ENCODE peak calls at places on chromosomes 3 and 15, in seven cellular contexts. G is transverse colon, X is ovary, Y is suprapubic skin, O is sigmoid colon, R is tibial nerve, U is stomach. Q is an unnamed sample.

GRCh38 chr3:129025691-129026435 is 24.8 kb downstream of the EFCC1 start:
- DNase-seq in G (peak; percentile 40), X (peak; percentile 33), Y (peak; percentile 85), O (peak; percentile 89), R (no peak), U (no peak), Q (no peak)

GRCh38 chr3:155096303-155097008 is 16.3 kb downstream of the MME start:
- DNase-seq in G (no peak), X (no peak), Y (no peak), O (no peak), R (no peak), U (no peak), Q (no peak)

GRCh38 chr15:31212956-31213694 is 111.6 kb upstream of the TRPM1 start:
- DNase-seq in G (no peak), X (no peak), Y (peak; percentile 56), O (no peak), R (no peak), U (no peak), Q (no peak)

GRCh38 chr3:67804545-67804944 is 150.1 kb upstream of the SUCLG2 start:
- DNase-seq in G (no peak), X (no peak), Y (no peak), O (no peak), R (no peak), U (no peak), Q (no peak)

GRCh38 chr3:34508732-34509131 is 710.3 kb downstream of the PDCD6IP start:
- DNase-seq in G (no peak), X (no peak), Y (no peak), O (no peak), R (no peak), U (no peak), Q (no peak)

GRCh38 chr15:70643106-70643782 is 120.1 kb downstream of the UACA start:
- DNase-seq in G (no peak), X (no peak), Y (no peak), O (no peak), R (no peak), U (no peak), Q (no peak)

GRCh38 chr3:23859012-23859743 is 53.4 kb downstream of the UBE2E1 start:
- DNase-seq in G (no peak), X (peak; percentile 32), Y (no peak), O (no peak), R (no peak), U (no peak), Q (no peak)

GRCh38 chr3:134048278-134048996 is 18.7 kb upstream of the SLCO2A1 start:
- DNase-seq in G (no peak), X (no peak), Y (peak; percentile 58), O (no peak), R (no peak), U (no peak), Q (no peak)

GRCh38 chr3:28726840-28727239 is 378.2 kb upstream of the AZI2 start:
- DNase-seq in G (peak; percentile 41), X (no peak), Y (no peak), O (no peak), R (no peak), U (peak; percentile 54), Q (peak; percentile 8)

GRCh38 chr3:108088697-108089096 is 2.1 kb downstream of the CD47 start:
- DNase-seq in G (no peak), X (no peak), Y (no peak), O (no peak), R (no peak), U (no peak), Q (peak; percentile 71)

GRCh38 chr15:77907824-77908751 is 169.4 kb downstream of the TBC1D2B start:
- DNase-seq in G (peak; percentile 84), X (no peak), Y (peak; percentile 72), O (peak; percentile 57), R (no peak), U (peak; percentile 78), Q (no peak)

GRCh38 chr15:30872341-30872748 is 31.4 kb upstream of the FAN1 start:
- DNase-seq in G (no peak), X (no peak), Y (no peak), O (no peak), R (no peak), U (no peak), Q (no peak)

GRCh38 chr3:122694966-122695365 is 14.3 kb downstream of the PARP14 start:
- DNase-seq in G (no peak), X (no peak), Y (no peak), O (no peak), R (no peak), U (no peak), Q (peak; percentile 62)

GRCh38 chr15:51619331-51620033 is 3.1 kb downstream of the DMXL2 start:
- DNase-seq in G (no peak), X (no peak), Y (no peak), O (no peak), R (no peak), U (no peak), Q (no peak)

GRCh38 chr15:91530951-91531582 is 322.4 kb upstream of the SLCO3A1 start:
- DNase-seq in G (no peak), X (no peak), Y (no peak), O (no peak), R (no peak), U (no peak), Q (no peak)

GRCh38 chr3:123755085-123755484 is 129.0 kb downstream of the MYLK start:
- DNase-seq in G (peak; percentile 68), X (no peak), Y (no peak), O (no peak), R (no peak), U (peak; percentile 86), Q (no peak)

GRCh38 chr15:101315736-101316135 is 20.7 kb upstream of the SNRPA1 start:
- DNase-seq in G (no peak), X (no peak), Y (peak; percentile 69), O (no peak), R (no peak), U (no peak), Q (no peak)

GRCh38 chr3:117217837-117218236 is 508.3 kb downstream of the TUSC7 start:
- DNase-seq in G (no peak), X (no peak), Y (no peak), O (no peak), R (no peak), U (no peak), Q (no peak)

GRCh38 chr15:60973637-60974415 is 255.3 kb downstream of the RORA start:
- DNase-seq in G (no peak), X (no peak), Y (no peak), O (no peak), R (no peak), U (no peak), Q (no peak)

GRCh38 chr3:84946240-84946639 is 12.5 kb upstream of the CADM2 start:
- DNase-seq in G (no peak), X (no peak), Y (no peak), O (no peak), R (no peak), U (no peak), Q (no peak)

GRCh38 chr3:162597221-162597620 is 1100.6 kb downstream of the OTOL1 start:
- DNase-seq in G (no peak), X (no peak), Y (no peak), O (no peak), R (no peak), U (no peak), Q (no peak)

GRCh38 chr3:176795897-176796296 is 401.4 kb downstream of the TBL1XR1 start:
- DNase-seq in G (no peak), X (no peak), Y (no peak), O (no peak), R (no peak), U (no peak), Q (no peak)

GRCh38 chr15:31236184-31237041 is 90.2 kb upstream of the KLF13 start:
- DNase-seq in G (peak; percentile 71), X (peak; percentile 80), Y (no peak), O (peak; percentile 96), R (peak; percentile 29), U (peak; percentile 66), Q (no peak)

GRCh38 chr3:25856902-25857518 is 67.1 kb downstream of the OXSM start:
- DNase-seq in G (no peak), X (no peak), Y (no peak), O (no peak), R (no peak), U (no peak), Q (no peak)

GRCh38 chr15:41494190-41494921 is 682 bp downstream of the ITPKA start:
- DNase-seq in G (peak; percentile 46), X (no peak), Y (no peak), O (no peak), R (no peak), U (peak; percentile 43), Q (no peak)

GRCh38 chr3:96466441-96466840 is 348.0 kb upstream of the EPHA6 start:
- DNase-seq in G (no peak), X (no peak), Y (no peak), O (no peak), R (no peak), U (no peak), Q (no peak)

GRCh38 chr3:64687381-64687780 is 419 bp downstream of the ADAMTS9 start:
- DNase-seq in G (peak; percentile 8), X (no peak), Y (no peak), O (no peak), R (no peak), U (no peak), Q (no peak)

DNA sequence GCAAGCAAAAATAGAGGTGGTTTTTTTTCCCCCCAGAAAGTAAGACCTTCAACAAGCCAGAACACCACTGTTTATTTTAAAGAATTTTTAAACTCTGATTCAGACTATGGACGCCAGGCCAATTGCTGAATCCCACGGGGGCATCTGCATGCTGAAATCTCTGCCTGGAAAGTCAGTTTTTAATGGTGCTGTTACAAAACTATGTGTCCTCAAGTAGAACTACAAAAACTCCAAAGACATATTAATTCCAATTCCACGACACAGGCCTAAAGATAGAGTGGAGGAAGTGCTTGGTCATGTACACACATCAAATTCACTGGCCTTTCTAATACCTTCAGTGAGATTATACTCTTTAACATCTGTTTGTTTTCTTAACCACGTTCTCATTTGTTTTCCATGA is 490.5 kb upstream of the NR2F2 start:
- DNase-seq in G (no peak), X (peak; percentile 39), Y (no peak), O (peak; percentile 81), R (peak; percentile 57), U (no peak), Q (no peak)
- TF ChIP-seq EP300 in G (no peak), X (no peak), Y (no peak), O (no peak), R (peak; percentile 63), U (no peak), Q (no peak)

DNA sequence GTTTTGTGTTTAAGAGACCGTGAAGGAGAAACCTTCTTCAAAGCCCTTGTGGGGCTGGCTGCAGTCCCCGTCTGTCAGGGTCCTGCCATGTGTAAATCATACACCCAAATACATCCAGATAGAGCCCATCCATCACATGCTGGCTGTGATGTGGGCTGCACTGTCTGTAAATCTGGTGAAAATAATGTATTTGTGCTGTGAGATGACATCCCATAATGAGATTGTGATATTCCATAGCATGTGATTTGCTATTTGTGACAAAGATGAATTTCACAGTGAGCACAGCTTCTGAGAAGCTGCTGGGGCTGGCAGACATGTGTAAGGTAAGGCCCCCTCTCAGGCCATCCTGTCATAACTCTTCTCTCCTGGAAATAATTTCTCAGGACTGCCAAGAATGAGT is 114.3 kb upstream of the MB21D2 start:
- DNase-seq in G (no peak), X (no peak), Y (no peak), O (no peak), R (no peak), U (no peak), Q (no peak)
- TF ChIP-seq EP300 in G (no peak), X (no peak), Y (no peak), O (no peak), R (no peak), U (no peak), Q (no peak)

GRCh38 chr3:151630938-151631417 is 102.7 kb upstream of the AADACL2 start:
- DNase-seq in G (no peak), X (peak; percentile 37), Y (no peak), O (no peak), R (no peak), U (no peak), Q (no peak)
- TF ChIP-seq EP300 in G (no peak), X (no peak), Y (no peak), O (no peak), R (no peak), U (no peak), Q (no peak)

GRCh38 chr3:8629151-8630021 is 15.2 kb downstream of the SSUH2 start:
- DNase-seq in G (peak; percentile 86), X (no peak), Y (peak; percentile 93), O (peak; percentile 71), R (peak; percentile 35), U (peak; percentile 76), Q (peak; percentile 12)
- TF ChIP-seq EP300 in G (no peak), X (no peak), Y (no peak), O (no peak), R (no peak), U (no peak), Q (no peak)